ENCODE peak calls at places on chromosomes 3 and 15, in six cellular contexts. J is A549, U is ovary, P is spleen, W is IMR-90, L is heart left ventricle. B is an unnamed sample.

GRCh38 chr15:48966595-48967301 is 3.0 kb upstream of the SHC4 start:
- DNase-seq in W (peak), U (no peak), L (no peak), J (no peak), P (no peak), B (no peak)

GRCh38 chr15:68204361-68204760 is 771 bp downstream of the CALML4 start:
- DNase-seq in P (no peak), J (no peak), W (no peak), L (no peak), U (no peak), B (peak)

GRCh38 chr3:134659391-134660045 is 8.7 kb upstream of the KY start:
- DNase-seq in L (no peak), U (no peak), W (no peak), P (no peak), J (no peak), B (peak)

GRCh38 chr3:188956839-188957489 is 214.8 kb upstream of the TPRG1 start:
- DNase-seq in U (no peak), L (no peak), W (peak), P (no peak), J (peak), B (no peak)

GRCh38 chr3:151971814-151972579 is 98.6 kb downstream of the SUCNR1 start:
- DNase-seq in U (no peak), L (no peak), J (peak), W (peak), P (no peak), B (no peak)

GRCh38 chr3:50345586-50345985 is at the start of gene ZMYND10:
- DNase-seq in U (peak), P (peak), J (peak), L (peak), W (peak), B (peak)

GRCh38 chr3:16187213-16187790 is 12.8 kb downstream of the GALNT15 start:
- DNase-seq in L (no peak), P (no peak), U (no peak), W (no peak), J (no peak), B (no peak)

GRCh38 chr3:191882289-191882688 is 421.3 kb downstream of the PYDC2 start:
- DNase-seq in P (no peak), J (no peak), U (no peak), W (no peak), L (no peak), B (no peak)

GRCh38 chr3:58117561-58118305 is 93.0 kb downstream of the DNASE1L3 start:
- DNase-seq in W (peak), L (no peak), U (peak), J (no peak), P (no peak), B (no peak)

GRCh38 chr3:79039192-79039591 is 728.6 kb downstream of the ROBO1 start:
- DNase-seq in U (no peak), P (no peak), J (no peak), L (no peak), W (peak), B (no peak)

GRCh38 chr3:86180696-86181095 is 810.3 kb downstream of the VGLL3 start:
- DNase-seq in J (peak), U (no peak), L (no peak), W (no peak), P (no peak), B (no peak)

GRCh38 chr3:105791134-105791533 is 77.7 kb downstream of the CBLB start:
- DNase-seq in P (no peak), J (no peak), W (peak), L (no peak), U (no peak), B (no peak)

GRCh38 chr3:14001136-14001535 is 121.3 kb upstream of the WNT7A start:
- DNase-seq in W (peak), P (no peak), U (no peak), J (no peak), L (no peak), B (no peak)

GRCh38 chr3:142447308-142447851 is 457 bp downstream of the XRN1 start:
- DNase-seq in U (no peak), P (peak), L (peak), W (peak), J (peak), B (peak)

GRCh38 chr15:50675524-50676144 is 11.0 kb downstream of the TRPM7 start:
- DNase-seq in W (peak), U (no peak), P (no peak), L (no peak), J (peak), B (no peak)

GRCh38 chr15:75694241-75695182 is 18.1 kb downstream of the CSPG4 start:
- DNase-seq in J (peak), L (peak), U (peak), P (peak), W (peak), B (peak)

GRCh38 chr3:48656061-48656840 is 6.4 kb downstream of the CELSR3 start:
- DNase-seq in U (peak), P (peak), L (peak), J (peak), W (peak), B (peak)

GRCh38 chr3:124886168-124887051 is 755 bp downstream of the ITGB5 start:
- DNase-seq in W (peak), L (peak), U (peak), J (peak), P (peak), B (peak)
- TF ChIP-seq POLR2A in W (peak), L (peak), U (no peak), J (peak), P (no peak), B (no peak)

GRCh38 chr15:53910236-53910849 is 67.9 kb upstream of the UNC13C start:
- DNase-seq in W (no peak), L (no peak), J (peak), P (no peak), U (no peak), B (no peak)
- H3K4me3 ChIP-seq in W (no peak), L (no peak), J (no peak), P (no peak), U (no peak), B (no peak)

GRCh38 chr3:83513011-83513410 is 1445.8 kb upstream of the CADM2 start:
- DNase-seq in U (no peak), L (no peak), W (no peak), P (no peak), J (no peak), B (no peak)
- TF ChIP-seq CTCF in U (no peak), L (no peak), W (no peak), P (no peak), J (no peak), B (no peak)

DNA sequence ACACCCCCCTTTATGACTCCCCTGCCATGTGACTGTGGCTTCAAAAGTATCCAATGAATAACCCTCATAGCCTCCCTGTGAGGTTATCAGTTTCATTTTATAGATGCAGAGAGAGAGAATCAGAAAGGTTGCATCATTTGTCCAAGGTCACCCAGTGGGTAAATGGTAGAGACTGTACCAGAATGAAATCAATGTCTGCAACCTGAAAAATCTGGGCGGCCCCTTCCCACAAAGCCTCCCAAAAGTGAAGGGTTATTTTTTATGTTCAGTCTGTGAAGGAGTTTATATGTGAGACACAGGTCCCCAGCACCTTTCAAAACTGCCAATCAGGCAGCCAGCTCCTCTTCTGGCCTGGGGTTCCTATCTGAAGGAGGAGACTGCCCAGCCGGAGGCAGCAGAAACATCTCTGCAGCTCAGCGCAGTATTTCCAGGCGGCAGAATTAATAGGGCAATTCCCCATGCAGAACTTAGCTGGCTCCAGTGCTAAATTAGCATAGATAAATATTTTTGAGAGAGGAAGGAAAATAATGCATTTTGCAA is 130.8 kb upstream of the PRR20G start:
- DNase-seq in P (no peak), U (no peak), L (no peak), W (no peak), J (no peak), B (no peak)
- TF ChIP-seq POLR2A in P (no peak), U (no peak), L (no peak), W (no peak), J (no peak), B (no peak)

GRCh38 chr3:126540342-126540849 is 16.4 kb downstream of the CHST13 start:
- DNase-seq in P (peak), L (peak), U (peak), W (peak), J (peak), B (no peak)
- H3K4me3 ChIP-seq in P (no peak), L (no peak), U (no peak), W (no peak), J (no peak), B (no peak)

DNA sequence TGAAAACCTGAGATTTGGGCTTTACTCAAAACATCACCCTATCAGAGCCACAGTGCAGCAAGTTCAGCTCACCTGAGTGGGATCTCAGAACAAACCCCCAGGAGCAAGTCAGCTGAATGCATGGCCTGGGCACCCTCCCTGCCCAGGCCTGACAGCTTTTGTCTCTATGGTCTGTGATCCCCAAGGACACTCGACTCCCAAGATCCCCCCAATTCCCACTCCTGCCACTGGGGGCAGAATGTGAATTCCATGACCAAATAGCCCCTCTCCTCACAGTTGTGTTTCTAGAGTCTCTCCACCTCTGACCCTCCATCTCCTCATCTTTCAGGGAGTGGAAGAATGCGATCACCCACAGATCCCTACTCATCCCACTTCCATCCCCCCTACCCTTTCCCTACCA is 58.9 kb downstream of the ZNF445 start:
- DNase-seq in U (no peak), P (no peak), J (no peak), W (no peak), L (no peak), B (no peak)
- TF ChIP-seq CTCF in U (no peak), P (no peak), J (no peak), W (peak), L (peak), B (no peak)

GRCh38 chr15:90529369-90530249 is at the start of gene CRTC3:
- DNase-seq in W (peak), P (peak), L (peak), U (peak), J (peak), B (peak)
- TF ChIP-seq POLR2A in W (peak), P (peak), L (peak), U (peak), J (peak), B (no peak)

DNA sequence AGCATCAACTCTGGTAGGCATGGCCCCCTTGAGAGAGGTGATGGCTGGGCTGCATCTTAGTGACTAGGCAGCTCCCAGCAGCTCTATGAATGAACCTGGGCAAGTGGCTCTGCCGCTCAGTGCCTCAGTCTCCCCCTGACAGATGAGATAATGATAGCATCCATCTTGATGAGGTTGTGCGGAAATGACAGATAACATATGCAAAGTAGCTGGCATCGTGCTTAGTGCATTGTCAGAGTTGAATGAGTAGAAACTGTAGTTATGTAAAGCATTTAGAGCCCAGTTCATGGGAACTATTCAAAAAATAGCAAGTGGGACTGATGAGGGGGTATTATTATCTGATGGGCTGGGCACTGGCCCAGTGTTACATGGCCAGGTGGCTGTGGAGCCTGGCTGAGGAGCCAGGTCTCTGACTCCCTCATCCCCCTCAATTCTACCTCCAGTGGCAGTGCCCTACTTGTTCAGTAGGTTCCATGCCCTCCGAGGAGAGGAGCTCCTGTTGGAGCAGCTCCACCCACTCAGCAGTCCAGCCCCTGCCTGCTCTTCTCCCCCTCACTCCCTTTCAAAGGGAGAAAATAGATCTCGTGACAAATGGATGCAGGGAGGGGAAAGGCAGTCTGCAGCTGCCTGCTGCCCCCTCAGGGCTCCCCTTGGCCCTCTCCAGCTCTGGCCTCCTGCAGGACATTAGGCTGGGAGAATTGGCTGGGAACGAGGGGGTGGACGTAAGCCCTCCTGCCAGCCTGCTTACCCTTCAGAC is 6.6 kb downstream of the PRKCD start:
- DNase-seq in U (no peak), W (no peak), L (no peak), P (no peak), J (no peak), B (no peak)
- H3K4me3 ChIP-seq in U (no peak), W (no peak), L (peak), P (peak), J (no peak), B (no peak)

B was measured in lower leg skin.